ENCODE peak calls at places on chromosomes 1 and 21, in ten cellular contexts. O, U, I, C, Y, B, M, G, S and V are unnamed samples.

GRCh38 chr1:59976194-59977074 is 49.9 kb upstream of the CYP2J2 start:
- DNase-seq in M (peak), I (no peak), O (peak), B (peak), Y (peak), C (peak), U (no peak), S (peak), G (peak), V (peak)

GRCh38 chr1:107407011-107407410 is 266.2 kb downstream of the NTNG1 start:
- DNase-seq in I (no peak), G (no peak), M (no peak), C (no peak), O (no peak), Y (no peak), B (no peak), S (no peak), U (no peak), V (no peak)

GRCh38 chr1:51139474-51139873 is 37.4 kb downstream of the C1orf185 start:
- DNase-seq in G (no peak), U (no peak), B (no peak), S (no peak), O (no peak), Y (peak), I (no peak), C (no peak), M (no peak), V (no peak)

GRCh38 chr1:200354243-200354642 is 55.6 kb downstream of the ZNF281 start:
- DNase-seq in G (no peak), S (no peak), Y (no peak), B (no peak), I (no peak), U (no peak), C (peak), O (no peak), M (no peak), V (no peak)

GRCh38 chr1:170938281-170938680 is 2.9 kb downstream of the MROH9 start:
- DNase-seq in I (no peak), G (no peak), C (no peak), O (no peak), Y (no peak), S (no peak), U (no peak), M (no peak), B (no peak), V (no peak)

GRCh38 chr1:152411144-152411543 is 2.9 kb downstream of the CRNN start:
- DNase-seq in S (no peak), C (no peak), B (no peak), I (no peak), Y (no peak), U (no peak), M (no peak), O (no peak), G (no peak), V (no peak)

GRCh38 chr1:181430015-181430657 is 53.2 kb upstream of the CACNA1E start:
- DNase-seq in U (no peak), C (no peak), Y (no peak), B (no peak), G (no peak), S (no peak), O (no peak), M (no peak), I (no peak), V (no peak)

GRCh38 chr1:59089922-59090457 is 206.9 kb upstream of the FGGY start:
- DNase-seq in M (no peak), C (no peak), I (no peak), S (no peak), O (no peak), G (no peak), U (no peak), Y (no peak), B (no peak), V (no peak)

GRCh38 chr1:184296466-184297243 is 90.2 kb upstream of the C1orf21 start:
- DNase-seq in C (no peak), Y (peak), S (peak), M (peak), G (no peak), U (peak), B (no peak), O (no peak), I (peak), V (no peak)

GRCh38 chr1:167819849-167820683 is 93.9 kb downstream of the ADCY10 start:
- DNase-seq in S (peak), B (no peak), Y (peak), O (peak), G (peak), C (peak), M (peak), I (peak), U (peak), V (peak)

GRCh38 chr21:45834821-45835293 is 146.7 kb upstream of the COL6A1 start:
- DNase-seq in C (no peak), O (no peak), U (no peak), Y (no peak), I (no peak), M (no peak), G (no peak), S (no peak), B (no peak), V (no peak)

GRCh38 chr1:48030696-48031365 is 33.6 kb upstream of the TRABD2B start:
- DNase-seq in C (no peak), B (no peak), M (no peak), S (no peak), Y (no peak), G (no peak), U (no peak), O (no peak), I (no peak), V (no peak)

GRCh38 chr1:223245983-223246382 is 102.9 kb upstream of the TLR5 start:
- DNase-seq in O (no peak), I (no peak), U (no peak), M (no peak), G (no peak), C (no peak), Y (no peak), B (no peak), S (no peak), V (no peak)
- TF ChIP-seq CTCF in O (no peak), I (no peak), U (no peak), M (no peak), G (no peak), C (no peak), Y (no peak), B (no peak), S (no peak), V (no peak)

GRCh38 chr21:42539931-42540343 is 26.3 kb downstream of the SLC37A1 start:
- DNase-seq in M (no peak), Y (peak), G (no peak), I (no peak), B (no peak), O (no peak), S (no peak), C (no peak), U (no peak), V (no peak)
- TF ChIP-seq CTCF in M (no peak), Y (no peak), G (peak), I (peak), B (no peak), O (no peak), S (no peak), C (peak), U (no peak), V (no peak)

DNA sequence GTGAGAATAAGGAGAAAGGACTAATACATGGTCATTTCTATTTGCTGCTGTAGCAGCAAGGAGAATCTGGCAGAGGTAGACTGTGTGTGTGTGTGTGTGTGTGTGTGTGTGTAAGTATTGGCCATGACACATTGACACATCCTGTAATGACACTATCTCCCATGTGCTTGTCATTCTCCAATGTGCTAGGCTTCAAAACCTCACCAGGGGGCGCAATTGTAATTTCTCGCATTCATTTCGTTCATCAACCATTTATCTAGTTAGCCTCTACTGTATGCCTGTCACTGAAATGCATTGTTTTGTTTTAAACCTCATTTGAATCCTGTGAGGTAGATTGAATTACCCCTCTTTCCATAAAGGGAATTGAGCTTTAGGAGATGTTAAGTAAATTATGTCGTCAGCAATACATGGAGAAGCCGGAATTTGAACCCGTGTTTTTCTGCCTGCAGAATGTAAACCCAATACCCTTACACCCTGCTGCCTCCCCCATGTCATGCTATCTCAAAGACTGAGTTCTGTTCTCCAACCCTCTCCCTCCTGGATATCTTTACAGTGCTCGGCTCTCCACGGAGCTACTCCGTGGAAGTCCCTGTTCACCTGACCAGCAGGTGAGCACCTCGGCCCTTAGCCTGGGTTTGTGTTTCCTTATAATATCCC is 100.8 kb downstream of the UCK2 start:
- DNase-seq in U (no peak), M (no peak), I (peak), O (peak), B (no peak), C (peak), S (no peak), G (peak), Y (peak), V (no peak)
- TF ChIP-seq CTCF in U (peak), M (peak), I (peak), O (peak), B (peak), C (peak), S (peak), G (peak), Y (peak), V (peak)

GRCh38 chr1:161260346-161260745 is 1.8 kb downstream of the PCP4L1 start:
- DNase-seq in S (no peak), M (no peak), O (no peak), C (no peak), U (no peak), G (no peak), B (no peak), Y (no peak), I (no peak), V (no peak)
- TF ChIP-seq CTCF in S (no peak), M (no peak), O (no peak), C (no peak), U (no peak), G (no peak), B (no peak), Y (no peak), I (no peak), V (no peak)

GRCh38 chr1:43605157-43605556 is 44.8 kb upstream of the KDM4A start:
- DNase-seq in G (no peak), U (no peak), M (no peak), C (no peak), S (no peak), B (no peak), I (no peak), O (no peak), Y (no peak), V (no peak)
- TF ChIP-seq CTCF in G (no peak), U (no peak), M (no peak), C (no peak), S (no peak), B (no peak), I (no peak), O (no peak), Y (no peak), V (no peak)

GRCh38 chr21:15010645-15011044 is 54.2 kb downstream of the NRIP1 start:
- DNase-seq in S (no peak), B (no peak), M (no peak), Y (peak), U (no peak), C (no peak), G (no peak), O (no peak), I (no peak), V (no peak)
- TF ChIP-seq CTCF in S (no peak), B (no peak), M (no peak), Y (no peak), U (no peak), C (no peak), G (no peak), O (no peak), I (no peak), V (no peak)

DNA sequence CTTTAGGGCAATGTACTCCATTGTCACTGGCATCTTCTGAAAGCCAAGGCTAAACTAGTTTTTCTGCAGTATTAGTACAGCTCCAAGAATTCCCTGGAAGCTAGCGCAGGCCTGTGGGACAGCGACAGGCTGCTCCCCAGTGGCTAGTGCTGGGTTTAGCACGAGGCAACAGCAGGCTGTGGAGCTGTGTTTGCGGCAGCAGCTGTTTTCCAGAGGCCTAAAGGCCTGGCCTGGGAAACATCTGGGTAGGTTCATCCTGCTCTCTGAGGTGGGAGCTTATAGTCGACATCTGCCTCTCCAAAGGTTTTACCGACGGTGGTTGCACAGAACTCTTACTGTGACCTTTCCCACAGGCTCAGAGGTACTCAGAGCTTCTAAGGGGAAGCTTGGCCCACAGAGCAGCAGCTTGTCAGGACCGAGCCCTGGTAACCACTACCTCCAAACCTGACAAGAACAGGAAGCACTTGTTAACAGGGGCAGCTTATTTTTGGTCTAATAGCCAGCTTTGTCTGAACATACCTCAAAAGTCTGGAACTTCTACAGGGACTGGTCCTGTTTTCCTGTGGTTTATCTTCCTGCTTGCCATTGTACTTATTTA is 17.2 kb downstream of the CC2D1B start:
- DNase-seq in O (peak), U (no peak), S (no peak), Y (peak), I (no peak), G (no peak), C (peak), B (no peak), M (no peak), V (no peak)
- TF ChIP-seq CTCF in O (peak), U (peak), S (no peak), Y (peak), I (peak), G (no peak), C (peak), B (peak), M (peak), V (no peak)

DNA sequence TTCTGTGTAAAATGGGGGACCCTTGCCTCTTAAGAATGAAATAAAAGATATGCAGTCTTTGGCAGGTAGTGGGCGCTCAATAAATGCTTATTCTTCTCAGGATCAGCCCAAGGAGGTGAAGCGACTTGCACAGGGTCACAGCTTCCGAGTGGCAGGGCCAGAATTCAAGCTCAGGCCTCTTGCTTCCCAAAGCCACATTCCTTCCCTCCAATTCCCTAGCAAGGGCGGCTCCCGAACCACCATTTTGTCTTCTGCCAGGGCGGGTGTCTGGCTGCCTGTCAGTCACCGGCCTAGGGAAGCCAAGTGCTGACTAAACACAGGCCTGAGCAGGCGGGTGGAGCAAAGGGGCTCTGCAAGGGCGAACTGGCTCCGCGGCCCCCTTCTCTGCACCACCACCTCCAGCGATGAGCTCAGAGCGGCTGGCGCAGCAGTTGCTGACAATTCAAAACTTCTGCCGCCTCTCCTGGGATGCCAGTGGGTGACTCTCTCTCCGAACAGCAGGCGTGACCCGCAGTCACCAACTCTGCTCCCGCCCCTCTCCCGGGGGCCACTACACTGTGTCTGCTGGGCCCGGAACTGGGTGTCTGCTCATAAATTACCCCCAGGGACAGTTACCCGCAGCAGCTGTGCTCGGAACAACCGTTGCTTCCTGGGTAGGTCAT is 10.8 kb downstream of the GPR3 start:
- DNase-seq in B (no peak), I (no peak), O (peak), G (no peak), Y (peak), M (peak), C (no peak), U (no peak), S (no peak), V (peak)
- TF ChIP-seq CTCF in B (peak), I (peak), O (no peak), G (no peak), Y (peak), M (peak), C (peak), U (no peak), S (no peak), V (no peak)